ENCODE peak calls at places on chromosome 3, in eight cellular contexts. One of them, this sample, is unnamed.

GRCh38 chr3:147298511-147298982 is 107.8 kb downstream of the ZIC4 start:
- DNase-seq in activated CD4-positive, alpha-beta T cell treated with anti-CD3 and anti-CD28 coated beads, Interleukin-2, amount 50 U/mL, for 24 hours: no peak
- DNase-seq in NCI-H2171 treated with DMSO at 0.1 percent for 48 hours: no peak
- DNase-seq in activated naive CD8-positive, alpha-beta T cell treated with anti-CD3 and anti-CD28 coated beads, Interleukin-2, amount 10 ng/mL, durations not matched to agents 7 days and 5 days: no peak
- DNase-seq in NCI-H345: peak; percentile 52
- DNase-seq in CD8-positive, alpha-beta T cell: no peak
- DNase-seq in adrenal gland: no peak
- DNase-seq in amygdala: no peak
- DNase-seq in this sample: peak; percentile 89

GRCh38 chr3:126277629-126278378 is 79.4 kb downstream of the KLF15 start:
- DNase-seq in adrenal gland: no peak
- DNase-seq in NCI-H2171 treated with DMSO at 0.1 percent for 48 hours: no peak
- DNase-seq in NCI-H345: no peak
- DNase-seq in CD8-positive, alpha-beta T cell: no peak
- DNase-seq in activated CD4-positive, alpha-beta T cell treated with anti-CD3 and anti-CD28 coated beads, Interleukin-2, amount 50 U/mL, for 24 hours: no peak
- DNase-seq in activated naive CD8-positive, alpha-beta T cell treated with anti-CD3 and anti-CD28 coated beads, Interleukin-2, amount 10 ng/mL, durations not matched to agents 7 days and 5 days: no peak
- DNase-seq in amygdala: no peak
- DNase-seq in this sample: no peak

GRCh38 chr3:66819993-66820501 is 178.1 kb upstream of the KBTBD8 start:
- DNase-seq in NCI-H2171 treated with DMSO at 0.1 percent for 48 hours: no peak
- DNase-seq in NCI-H345: no peak
- DNase-seq in activated CD4-positive, alpha-beta T cell treated with anti-CD3 and anti-CD28 coated beads, Interleukin-2, amount 50 U/mL, for 24 hours: no peak
- DNase-seq in activated naive CD8-positive, alpha-beta T cell treated with anti-CD3 and anti-CD28 coated beads, Interleukin-2, amount 10 ng/mL, durations not matched to agents 7 days and 5 days: no peak
- DNase-seq in adrenal gland: no peak
- DNase-seq in amygdala: peak; percentile 16
- DNase-seq in CD8-positive, alpha-beta T cell: no peak
- DNase-seq in this sample: no peak

GRCh38 chr3:45942051-45942825 is 1.0 kb upstream of the CXCR6 start:
- DNase-seq in adrenal gland: peak; percentile 57
- DNase-seq in activated CD4-positive, alpha-beta T cell treated with anti-CD3 and anti-CD28 coated beads, Interleukin-2, amount 50 U/mL, for 24 hours: no peak
- DNase-seq in activated naive CD8-positive, alpha-beta T cell treated with anti-CD3 and anti-CD28 coated beads, Interleukin-2, amount 10 ng/mL, durations not matched to agents 7 days and 5 days: no peak
- DNase-seq in NCI-H345: no peak
- DNase-seq in CD8-positive, alpha-beta T cell: no peak
- DNase-seq in NCI-H2171 treated with DMSO at 0.1 percent for 48 hours: no peak
- DNase-seq in amygdala: no peak
- DNase-seq in this sample: no peak

GRCh38 chr3:188021041-188021440 is 132.9 kb upstream of the LPP start:
- DNase-seq in activated naive CD8-positive, alpha-beta T cell treated with anti-CD3 and anti-CD28 coated beads, Interleukin-2, amount 10 ng/mL, durations not matched to agents 7 days and 5 days: no peak
- DNase-seq in adrenal gland: no peak
- DNase-seq in amygdala: no peak
- DNase-seq in activated CD4-positive, alpha-beta T cell treated with anti-CD3 and anti-CD28 coated beads, Interleukin-2, amount 50 U/mL, for 24 hours: no peak
- DNase-seq in CD8-positive, alpha-beta T cell: no peak
- DNase-seq in NCI-H2171 treated with DMSO at 0.1 percent for 48 hours: no peak
- DNase-seq in NCI-H345: no peak
- DNase-seq in this sample: no peak

GRCh38 chr3:146968204-146968651 is 363.1 kb upstream of the PLSCR5 start:
- DNase-seq in activated CD4-positive, alpha-beta T cell treated with anti-CD3 and anti-CD28 coated beads, Interleukin-2, amount 50 U/mL, for 24 hours: no peak
- DNase-seq in activated naive CD8-positive, alpha-beta T cell treated with anti-CD3 and anti-CD28 coated beads, Interleukin-2, amount 10 ng/mL, durations not matched to agents 7 days and 5 days: no peak
- DNase-seq in adrenal gland: no peak
- DNase-seq in amygdala: no peak
- DNase-seq in NCI-H345: no peak
- DNase-seq in NCI-H2171 treated with DMSO at 0.1 percent for 48 hours: no peak
- DNase-seq in CD8-positive, alpha-beta T cell: no peak
- DNase-seq in this sample: peak; percentile 91

GRCh38 chr3:196754215-196754937 is 14.7 kb downstream of the PAK2 start:
- DNase-seq in adrenal gland: no peak
- DNase-seq in amygdala: no peak
- DNase-seq in activated CD4-positive, alpha-beta T cell treated with anti-CD3 and anti-CD28 coated beads, Interleukin-2, amount 50 U/mL, for 24 hours: no peak
- DNase-seq in NCI-H345: no peak
- DNase-seq in activated naive CD8-positive, alpha-beta T cell treated with anti-CD3 and anti-CD28 coated beads, Interleukin-2, amount 10 ng/mL, durations not matched to agents 7 days and 5 days: no peak
- DNase-seq in CD8-positive, alpha-beta T cell: no peak
- DNase-seq in NCI-H2171 treated with DMSO at 0.1 percent for 48 hours: no peak
- DNase-seq in this sample: no peak

GRCh38 chr3:123365450-123366143 is 83.3 kb downstream of the ADCY5 start:
- DNase-seq in activated CD4-positive, alpha-beta T cell treated with anti-CD3 and anti-CD28 coated beads, Interleukin-2, amount 50 U/mL, for 24 hours: no peak
- DNase-seq in NCI-H345: no peak
- DNase-seq in CD8-positive, alpha-beta T cell: no peak
- DNase-seq in activated naive CD8-positive, alpha-beta T cell treated with anti-CD3 and anti-CD28 coated beads, Interleukin-2, amount 10 ng/mL, durations not matched to agents 7 days and 5 days: no peak
- DNase-seq in adrenal gland: no peak
- DNase-seq in NCI-H2171 treated with DMSO at 0.1 percent for 48 hours: peak; percentile 8
- DNase-seq in amygdala: no peak
- DNase-seq in this sample: peak; percentile 29

GRCh38 chr3:179852117-179852886 is 184.4 kb downstream of the PEX5L start:
- DNase-seq in NCI-H345: no peak
- DNase-seq in CD8-positive, alpha-beta T cell: no peak
- DNase-seq in activated naive CD8-positive, alpha-beta T cell treated with anti-CD3 and anti-CD28 coated beads, Interleukin-2, amount 10 ng/mL, durations not matched to agents 7 days and 5 days: no peak
- DNase-seq in NCI-H2171 treated with DMSO at 0.1 percent for 48 hours: no peak
- DNase-seq in activated CD4-positive, alpha-beta T cell treated with anti-CD3 and anti-CD28 coated beads, Interleukin-2, amount 50 U/mL, for 24 hours: no peak
- DNase-seq in amygdala: no peak
- DNase-seq in adrenal gland: no peak
- DNase-seq in this sample: peak; percentile 60

GRCh38 chr3:53941174-53941573 is 49.5 kb upstream of the SELENOK start:
- DNase-seq in NCI-H345: no peak
- DNase-seq in amygdala: no peak
- DNase-seq in activated CD4-positive, alpha-beta T cell treated with anti-CD3 and anti-CD28 coated beads, Interleukin-2, amount 50 U/mL, for 24 hours: no peak
- DNase-seq in adrenal gland: no peak
- DNase-seq in NCI-H2171 treated with DMSO at 0.1 percent for 48 hours: no peak
- DNase-seq in CD8-positive, alpha-beta T cell: no peak
- DNase-seq in activated naive CD8-positive, alpha-beta T cell treated with anti-CD3 and anti-CD28 coated beads, Interleukin-2, amount 10 ng/mL, durations not matched to agents 7 days and 5 days: no peak
- DNase-seq in this sample: peak; percentile 64

GRCh38 chr3:167705840-167706239 is 28.9 kb downstream of the PDCD10 start:
- DNase-seq in NCI-H2171 treated with DMSO at 0.1 percent for 48 hours: no peak
- DNase-seq in adrenal gland: no peak
- DNase-seq in NCI-H345: no peak
- DNase-seq in activated naive CD8-positive, alpha-beta T cell treated with anti-CD3 and anti-CD28 coated beads, Interleukin-2, amount 10 ng/mL, durations not matched to agents 7 days and 5 days: no peak
- DNase-seq in activated CD4-positive, alpha-beta T cell treated with anti-CD3 and anti-CD28 coated beads, Interleukin-2, amount 50 U/mL, for 24 hours: no peak
- DNase-seq in amygdala: no peak
- DNase-seq in CD8-positive, alpha-beta T cell: no peak
- DNase-seq in this sample: peak; percentile 10

GRCh38 chr3:83632526-83632925 is 1326.3 kb upstream of the CADM2 start:
- DNase-seq in NCI-H2171 treated with DMSO at 0.1 percent for 48 hours: no peak
- DNase-seq in amygdala: no peak
- DNase-seq in NCI-H345: no peak
- DNase-seq in activated CD4-positive, alpha-beta T cell treated with anti-CD3 and anti-CD28 coated beads, Interleukin-2, amount 50 U/mL, for 24 hours: no peak
- DNase-seq in activated naive CD8-positive, alpha-beta T cell treated with anti-CD3 and anti-CD28 coated beads, Interleukin-2, amount 10 ng/mL, durations not matched to agents 7 days and 5 days: no peak
- DNase-seq in CD8-positive, alpha-beta T cell: no peak
- DNase-seq in adrenal gland: no peak
- DNase-seq in this sample: no peak

GRCh38 chr3:194840661-194841514 is 155.2 kb downstream of the FAM43A start:
- DNase-seq in amygdala: no peak
- DNase-seq in adrenal gland: peak; percentile 91
- DNase-seq in activated CD4-positive, alpha-beta T cell treated with anti-CD3 and anti-CD28 coated beads, Interleukin-2, amount 50 U/mL, for 24 hours: no peak
- DNase-seq in CD8-positive, alpha-beta T cell: no peak
- DNase-seq in NCI-H2171 treated with DMSO at 0.1 percent for 48 hours: no peak
- DNase-seq in NCI-H345: no peak
- DNase-seq in activated naive CD8-positive, alpha-beta T cell treated with anti-CD3 and anti-CD28 coated beads, Interleukin-2, amount 10 ng/mL, durations not matched to agents 7 days and 5 days: no peak
- DNase-seq in this sample: peak; percentile 85